ENCODE peak calls at places on chromosomes 3 and 15, in eight cellular contexts. E is K562, K is endothelial cell, S is cardiac muscle cell, P is progenitor cell of endocrine pancreas, J is epithelial cell of esophagus, I is RWPE1, W is prostate gland. R is an unnamed sample.
A peak's percentile ranks its signal among the peaks of the same experiment; 100 is the strongest.

GRCh38 chr3:134009345-134010000 is 20.3 kb downstream of the SLCO2A1 start:
- DNase-seq in E (no peak), K (no peak), S (no peak), P (no peak), J (peak; percentile 29), I (no peak), W (no peak), R (no peak)

GRCh38 chr15:72339777-72340177 is 19.8 kb upstream of the CELF6 start:
- DNase-seq in E (no peak), K (no peak), S (no peak), P (no peak), J (peak; percentile 75), I (peak; percentile 26), W (no peak), R (no peak)

GRCh38 chr3:134354612-134355275 is 19.5 kb downstream of the AMOTL2 start:
- DNase-seq in E (no peak), K (no peak), S (no peak), P (no peak), J (no peak), I (no peak), W (no peak), R (no peak)

GRCh38 chr3:30708472-30708871 is 102.1 kb downstream of the TGFBR2 start:
- DNase-seq in E (no peak), K (no peak), S (no peak), P (no peak), J (peak; percentile 20), I (peak; percentile 34), W (no peak), R (no peak)

GRCh38 chr3:146050700-146051099 is 110.3 kb downstream of the PLOD2 start:
- DNase-seq in E (no peak), K (no peak), S (no peak), P (no peak), J (no peak), I (no peak), W (no peak), R (no peak)

GRCh38 chr3:31959951-31960792 is 20.9 kb downstream of the OSBPL10 start:
- DNase-seq in E (no peak), K (no peak), S (no peak), P (no peak), J (no peak), I (no peak), W (no peak), R (no peak)

GRCh38 chr15:25876231-25877140 is 13.4 kb upstream of the ATP10A start:
- DNase-seq in E (no peak), K (no peak), S (no peak), P (no peak), J (no peak), I (no peak), W (no peak), R (no peak)

GRCh38 chr3:15313461-15313860 is 18.9 kb downstream of the SH3BP5 start:
- DNase-seq in E (no peak), K (no peak), S (peak; percentile 81), P (no peak), J (no peak), I (no peak), W (no peak), R (no peak)

GRCh38 chr3:110799236-110799635 is 272.4 kb upstream of the NECTIN3 start:
- DNase-seq in E (no peak), K (no peak), S (no peak), P (no peak), J (peak; percentile 94), I (no peak), W (no peak), R (no peak)

DNA sequence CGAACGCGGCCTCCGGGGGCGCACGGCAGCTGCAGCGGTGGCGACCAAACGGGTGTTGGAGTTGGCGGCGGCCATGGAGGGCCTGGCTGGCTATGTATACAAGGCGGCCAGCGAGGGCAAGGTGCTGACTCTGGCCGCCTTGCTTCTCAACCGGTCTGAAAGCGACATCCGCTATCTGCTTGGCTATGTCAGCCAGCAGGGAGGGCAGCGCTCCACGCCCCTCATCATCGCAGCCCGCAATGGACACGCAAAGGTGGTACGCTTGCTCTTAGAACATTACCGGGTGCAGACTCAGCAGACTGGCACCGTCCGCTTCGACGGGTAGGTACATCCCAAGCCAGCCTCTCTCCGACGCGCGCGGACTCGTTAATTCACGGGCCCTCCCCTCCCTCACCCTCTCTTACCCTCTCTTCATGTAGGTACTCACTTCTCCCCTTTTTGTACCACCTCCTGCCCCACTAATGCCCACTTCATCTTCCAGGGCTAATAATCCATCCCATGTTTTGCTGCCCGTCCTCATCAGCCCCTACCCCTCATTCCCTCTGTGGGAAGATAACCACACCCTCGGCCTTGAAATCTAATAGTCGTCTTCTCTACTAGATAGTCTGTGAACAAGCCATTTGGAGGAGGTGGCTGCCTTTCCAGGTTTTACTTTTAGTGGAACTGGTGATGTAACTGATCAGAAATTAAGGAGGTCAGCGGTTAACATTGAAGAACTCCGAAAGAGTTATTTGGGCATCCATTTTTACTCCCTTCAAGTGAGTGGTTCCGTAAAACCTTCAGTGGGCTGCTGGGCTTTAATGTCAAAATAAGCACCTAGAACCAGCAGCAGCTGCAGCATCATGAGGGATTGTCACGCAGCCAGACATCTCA is 1.0 kb downstream of the FEM1B start:
- DNase-seq in E (no peak), K (no peak), S (peak; percentile 26), P (no peak), J (peak; percentile 61), I (peak; percentile 24), W (peak; percentile 30), R (no peak)
- TF ChIP-seq CTCF in E (peak; percentile 48), K (no peak), S (peak; percentile 39), P (no peak), J (no peak), I (peak; percentile 62), W (no peak), R (peak; percentile 51)

DNA sequence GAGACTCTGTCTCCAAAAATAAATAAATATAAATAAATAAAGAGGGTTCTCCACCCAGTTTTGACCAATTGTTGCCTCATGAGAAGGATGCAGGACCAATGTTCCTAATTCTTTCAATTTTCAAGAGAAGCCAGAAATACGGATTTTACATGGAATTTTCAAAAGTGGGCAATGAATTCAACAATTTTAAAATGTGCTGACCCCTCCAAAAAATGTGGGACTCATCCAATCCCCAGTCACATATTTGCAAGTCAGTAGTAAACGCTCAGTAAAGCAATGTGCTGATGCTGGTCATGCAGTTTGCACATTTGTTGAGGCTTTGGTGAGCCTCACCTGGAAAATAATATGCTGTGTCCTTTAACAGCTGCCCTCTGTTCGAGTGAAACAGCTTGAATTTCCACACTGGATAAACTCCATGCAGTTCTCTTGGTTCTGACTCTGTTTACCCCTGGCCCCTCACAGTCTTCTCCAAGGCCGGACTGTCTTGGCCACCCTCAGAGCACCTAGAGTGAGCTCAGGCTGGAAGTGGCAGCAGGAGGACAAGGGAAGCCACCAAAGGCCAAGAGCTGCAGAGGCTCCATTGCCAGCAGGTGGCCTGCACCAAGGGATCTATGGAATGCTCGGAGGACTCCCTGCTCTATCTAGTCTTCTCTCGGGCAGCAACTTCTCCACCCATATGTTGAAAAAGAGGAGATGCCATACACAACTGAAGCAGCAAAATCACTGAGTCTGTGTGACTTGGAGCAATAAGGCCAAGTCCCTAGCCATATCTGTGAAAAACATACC is 246.8 kb downstream of the UACA start:
- DNase-seq in E (no peak), K (no peak), S (no peak), P (no peak), J (no peak), I (no peak), W (no peak), R (no peak)
- TF ChIP-seq CTCF in E (no peak), K (no peak), S (no peak), P (no peak), J (peak; percentile 8), I (no peak), W (no peak), R (no peak)

DNA sequence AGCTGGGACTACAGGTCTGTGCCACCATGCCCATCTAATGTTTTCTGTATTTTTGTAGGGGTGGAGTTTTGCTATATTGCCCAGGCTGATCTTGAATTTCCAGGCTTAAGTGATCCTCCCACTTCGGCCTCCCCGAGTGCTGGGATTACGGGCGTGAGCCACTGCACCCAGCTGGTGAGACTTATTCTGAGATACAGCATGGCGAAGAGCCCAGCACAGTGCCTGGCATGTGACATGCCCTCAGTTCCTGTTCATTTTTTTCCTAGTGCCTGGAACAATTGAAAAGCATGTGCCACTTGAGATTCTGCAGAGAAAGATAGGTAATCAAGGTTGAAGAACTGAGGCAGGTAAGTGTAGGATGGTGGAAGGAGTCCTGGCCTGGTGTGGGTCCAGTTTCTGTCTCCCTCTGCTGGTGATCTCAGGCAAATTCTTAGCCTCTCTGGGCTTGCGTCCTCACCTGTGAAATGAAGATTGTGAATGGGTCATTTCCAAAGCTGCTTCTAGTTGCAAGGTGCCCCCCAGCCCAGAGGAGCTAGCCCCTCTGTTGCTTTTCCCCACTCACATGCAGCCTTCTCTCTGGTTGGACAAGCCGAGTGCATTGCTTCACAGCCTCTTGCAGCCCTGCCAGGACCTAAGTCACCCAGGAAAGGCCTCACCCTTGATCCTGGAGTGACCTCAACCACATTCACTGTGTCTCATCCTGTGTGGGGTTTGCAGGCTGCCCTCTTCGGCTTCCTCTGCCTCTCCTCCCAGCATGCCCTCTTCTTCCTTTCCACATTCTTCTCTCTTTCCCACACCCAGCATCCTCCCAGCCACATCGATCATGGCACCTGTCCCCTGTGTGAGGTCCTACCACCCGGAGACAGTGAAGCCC is 4.3 kb upstream of the RHCG start:
- DNase-seq in E (no peak), K (no peak), S (no peak), P (no peak), J (peak; percentile 51), I (no peak), W (no peak), R (no peak)
- TF ChIP-seq CTCF in E (peak; percentile 32), K (peak; percentile 24), S (peak; percentile 34), P (peak; percentile 34), J (peak; percentile 56), I (no peak), W (no peak), R (no peak)

GRCh38 chr3:55742027-55742710 is 255.1 kb upstream of the WNT5A start:
- DNase-seq in E (no peak), K (no peak), S (no peak), P (no peak), J (no peak), I (no peak), W (no peak), R (no peak)

GRCh38 chr3:55749036-55749435 is 261.9 kb upstream of the WNT5A start:
- DNase-seq in E (no peak), K (no peak), S (no peak), P (no peak), J (no peak), I (no peak), W (no peak), R (no peak)

GRCh38 chr3:55751730-55752129 is 264.6 kb upstream of the WNT5A start:
- DNase-seq in E (no peak), K (no peak), S (no peak), P (no peak), J (no peak), I (no peak), W (no peak), R (no peak)

GRCh38 chr3:55750525-55750924 is 263.4 kb upstream of the WNT5A start:
- DNase-seq in E (no peak), K (no peak), S (no peak), P (no peak), J (peak; percentile 90), I (peak; percentile 66), W (peak; percentile 66), R (no peak)

DNA sequence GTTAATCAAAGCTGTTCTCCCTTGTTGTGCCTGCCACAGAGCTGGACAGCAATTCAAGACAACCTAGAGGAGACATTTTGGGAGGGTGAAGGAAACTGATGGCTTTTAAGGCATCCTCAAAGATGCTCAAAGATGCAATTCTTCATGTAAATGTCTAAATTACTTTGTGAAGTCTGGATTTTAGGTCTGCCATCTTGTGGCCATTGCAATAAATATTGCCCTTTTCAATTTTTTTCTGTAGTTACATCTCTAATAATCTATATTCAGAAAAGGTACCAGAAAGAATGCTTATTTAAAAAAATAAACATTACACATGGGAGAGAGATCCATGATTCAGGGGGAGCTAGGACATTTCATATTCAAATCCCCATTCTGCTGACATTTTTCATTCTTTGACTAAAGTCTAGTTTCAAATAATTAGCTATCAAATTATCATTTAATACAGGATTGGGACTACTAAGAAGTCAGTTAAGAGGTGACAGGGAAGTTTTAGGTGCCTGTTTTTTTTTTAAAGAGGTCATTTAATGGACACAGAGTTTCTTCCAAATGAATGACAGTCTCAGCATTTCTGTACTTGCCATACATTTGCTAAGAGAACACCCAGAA is 259.8 kb upstream of the WNT5A start:
- DNase-seq in E (no peak), K (no peak), S (no peak), P (no peak), J (peak; percentile 2), I (peak; percentile 7), W (no peak), R (no peak)
- TF ChIP-seq CTCF in E (peak; percentile 28), K (peak; percentile 52), S (peak; percentile 45), P (peak; percentile 42), J (peak; percentile 27), I (peak; percentile 49), W (peak; percentile 46), R (peak; percentile 28)

R was measured in CD14-positive monocyte.